ENCODE peak calls at places on chromosome 7, in four cellular contexts. J is stimulated activated CD8-positive, alpha-beta memory T cell treated with anti-CD3 and anti-CD28 coated beads, Interleukin-2, amount 100 ng/mL, for 1 hour; N is naive thymus-derived CD4-positive, alpha-beta T cell; M is GM10248. Z is an unnamed sample.

GRCh38 chr7:29281782-29282541 is 87.4 kb downstream of the CHN2 start:
- DNase-seq in M (no peak), N (no peak), J (no peak), Z (no peak)

GRCh38 chr7:29360633-29361625 is 166.4 kb downstream of the CHN2 start:
- DNase-seq in J (no peak), N (no peak), M (no peak), Z (no peak)

GRCh38 chr7:77393261-77393660 is 22.9 kb downstream of the GSAP start:
- DNase-seq in N (no peak), M (peak), J (no peak), Z (no peak)

GRCh38 chr7:46212425-46213153 is 291.5 kb upstream of the IGFBP3 start:
- DNase-seq in M (no peak), N (no peak), J (no peak), Z (no peak)

GRCh38 chr7:92621026-92621540 is 30.9 kb upstream of the FAM133B start:
- DNase-seq in N (peak), M (peak), J (peak), Z (no peak)

GRCh38 chr7:130880668-130881067 is 146.7 kb upstream of the KLF14 start:
- DNase-seq in J (no peak), M (no peak), N (no peak), Z (no peak)

GRCh38 chr7:21426286-21426957 is 1.5 kb upstream of the SP4 start:
- DNase-seq in M (no peak), J (no peak), N (no peak), Z (no peak)

GRCh38 chr7:33400214-33400538 is 270.8 kb downstream of the BBS9 start:
- DNase-seq in N (no peak), J (no peak), M (no peak), Z (no peak)

GRCh38 chr7:1706721-1707613 is 36.9 kb downstream of the ELFN1 start:
- DNase-seq in M (no peak), N (no peak), J (no peak), Z (no peak)

GRCh38 chr7:73341877-73342276 is 13.9 kb downstream of the FKBP6 start:
- DNase-seq in M (no peak), N (no peak), J (no peak), Z (no peak)

GRCh38 chr7:80916770-80917681 is 1.8 kb downstream of the SEMA3C start:
- DNase-seq in N (no peak), M (no peak), J (no peak), Z (no peak)

GRCh38 chr7:28297821-28298439 is 114.4 kb upstream of the CREB5 start:
- DNase-seq in M (no peak), J (no peak), N (no peak), Z (no peak)

GRCh38 chr7:94190599-94191061 is 186.5 kb upstream of the BET1 start:
- DNase-seq in J (no peak), N (no peak), M (no peak), Z (no peak)